ENCODE peak calls at places on chromosomes 7 and 10, in five cellular contexts. S, C, E, F and T are unnamed samples.

GRCh38 chr7:81297317-81297716 is 378.5 kb upstream of the SEMA3C start:
- DNase-seq in S (no peak), F (no peak), E (no peak), C (no peak), T (no peak)

GRCh38 chr7:26413007-26413691 is 121.5 kb downstream of the SNX10 start:
- DNase-seq in E (no peak), S (no peak), F (no peak), C (no peak), T (no peak)

GRCh38 chr10:73044378-73045285 is 52.0 kb downstream of the P4HA1 start:
- DNase-seq in E (no peak), S (no peak), F (no peak), C (no peak), T (no peak)

GRCh38 chr7:91940572-91941341 is at the start of gene AKAP9:
- DNase-seq in E (peak; percentile 97), C (peak; percentile 54), S (peak; percentile 63), F (peak; percentile 85), T (peak; percentile 92)

GRCh38 chr10:120953897-120954296 is 102.7 kb downstream of the WDR11 start:
- DNase-seq in E (no peak), C (no peak), S (no peak), F (no peak), T (no peak)

GRCh38 chr10:3766046-3766761 is 18.8 kb downstream of the KLF6 start:
- DNase-seq in E (peak; percentile 68), S (no peak), C (no peak), F (no peak), T (no peak)

GRCh38 chr10:128078136-128078969 is 47.9 kb downstream of the MKI67 start:
- DNase-seq in F (peak; percentile 75), E (peak; percentile 80), S (no peak), C (no peak), T (no peak)

GRCh38 chr7:95723583-95724180 is 48.7 kb upstream of the DYNC1I1 start:
- DNase-seq in S (no peak), C (no peak), E (no peak), F (peak; percentile 60), T (no peak)

GRCh38 chr10:68073631-68074403 is 1.3 kb downstream of the HERC4 start:
- DNase-seq in C (no peak), E (no peak), S (no peak), F (no peak), T (no peak)

GRCh38 chr10:71980181-71981023 is 16.2 kb downstream of the CHST3 start:
- DNase-seq in F (no peak), C (no peak), S (no peak), E (no peak), T (no peak)

GRCh38 chr10:132575320-132576201 is 38.0 kb downstream of the INPP5A start:
- DNase-seq in C (no peak), E (peak; percentile 79), S (no peak), F (no peak), T (no peak)

GRCh38 chr7:105877736-105878135 is 1.3 kb upstream of the ATXN7L1 start:
- DNase-seq in E (no peak), F (no peak), C (no peak), S (no peak), T (no peak)

DNA sequence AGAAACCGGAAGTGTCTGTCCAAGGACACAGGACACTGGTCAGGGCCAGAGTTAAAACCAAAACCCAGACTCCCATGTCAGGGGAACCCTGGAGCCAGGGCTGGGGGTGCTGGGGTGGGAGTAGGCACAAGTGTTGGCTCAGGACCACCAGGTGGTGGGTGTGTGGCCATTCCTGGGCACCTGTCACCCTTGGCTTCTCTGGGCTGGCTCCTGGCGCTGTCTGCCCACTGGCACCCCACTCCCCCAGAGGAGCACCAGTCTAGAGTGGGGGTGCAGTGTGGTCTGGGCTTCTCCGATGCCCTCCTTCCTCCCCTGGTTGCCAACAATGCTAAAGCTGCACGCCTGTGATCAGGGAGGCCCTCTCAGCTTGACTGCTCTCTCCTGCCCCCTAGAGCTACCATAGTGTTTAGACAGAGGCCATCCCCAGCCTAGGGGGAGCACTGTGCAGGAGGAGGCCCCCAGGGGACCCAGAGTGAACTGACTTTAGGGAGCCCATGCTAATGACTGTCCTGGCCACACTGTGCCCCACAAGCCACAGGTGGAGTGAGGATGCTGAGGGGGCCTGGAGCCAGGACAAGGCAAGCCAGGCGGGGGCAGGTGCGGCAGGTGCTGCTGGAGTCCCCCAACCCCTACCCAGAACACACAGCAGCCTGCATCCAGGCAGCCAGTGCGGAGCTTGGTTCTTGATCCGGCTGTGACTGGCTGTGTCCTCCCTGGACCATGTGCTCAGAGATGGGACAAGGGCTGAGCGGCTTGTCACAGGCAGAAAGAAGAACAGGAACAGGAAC is 11.0 kb downstream of the RASGEF1A start:
- DNase-seq in F (peak; percentile 74), E (peak; percentile 81), S (no peak), C (peak; percentile 12), T (peak; percentile 82)
- TF ChIP-seq CTCF in F (peak; percentile 63), E (no peak), S (no peak), C (peak; percentile 19), T (peak; percentile 43)

GRCh38 chr7:45985902-45986301 is 64.8 kb upstream of the IGFBP3 start:
- DNase-seq in F (no peak), S (no peak), C (no peak), E (no peak), T (no peak)

GRCh38 chr7:45982912-45983719 is 62.0 kb upstream of the IGFBP3 start:
- DNase-seq in E (no peak), C (no peak), F (no peak), S (no peak), T (no peak)

GRCh38 chr7:45986355-45987298 is 65.6 kb upstream of the IGFBP3 start:
- DNase-seq in E (no peak), S (no peak), F (no peak), C (no peak), T (peak; percentile 77)

GRCh38 chr7:45983720-45984032 is 62.6 kb upstream of the IGFBP3 start:
- DNase-seq in S (no peak), C (no peak), F (no peak), E (peak; percentile 72), T (no peak)

GRCh38 chr7:45984386-45985295 is 63.6 kb upstream of the IGFBP3 start:
- DNase-seq in E (no peak), S (no peak), C (no peak), F (no peak), T (no peak)
- TF ChIP-seq CTCF in E (no peak), S (no peak), C (no peak), F (no peak), T (peak; percentile 8)

DNA sequence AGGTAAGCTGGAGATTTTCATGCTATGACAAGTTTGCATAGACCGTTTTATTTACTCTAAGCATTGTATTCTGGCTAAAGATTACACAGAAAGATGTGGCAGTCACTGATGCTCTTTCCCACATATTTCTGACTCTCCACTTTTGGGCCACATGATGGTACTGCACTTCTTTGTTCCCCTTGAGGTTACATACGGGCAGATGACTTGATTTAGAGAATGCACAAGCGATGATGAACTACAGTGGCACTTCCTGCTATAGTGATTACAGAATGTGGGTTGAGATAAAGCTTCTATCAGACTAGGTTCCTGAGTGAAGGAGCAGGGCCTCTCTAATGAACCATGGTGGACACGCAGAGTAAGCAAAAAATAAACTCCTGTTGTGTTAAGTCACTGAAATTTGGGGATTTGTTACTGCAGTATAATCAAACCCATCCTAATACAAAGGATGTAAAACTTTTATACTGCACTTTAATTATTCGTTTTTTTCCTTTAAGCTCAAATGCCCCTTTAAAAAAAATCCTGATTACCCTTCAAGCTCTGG is 177.9 kb downstream of the TAX1BP1 start:
- DNase-seq in C (no peak), E (no peak), S (no peak), F (no peak), T (no peak)
- TF ChIP-seq CTCF in C (no peak), E (no peak), S (no peak), F (no peak), T (no peak)

DNA sequence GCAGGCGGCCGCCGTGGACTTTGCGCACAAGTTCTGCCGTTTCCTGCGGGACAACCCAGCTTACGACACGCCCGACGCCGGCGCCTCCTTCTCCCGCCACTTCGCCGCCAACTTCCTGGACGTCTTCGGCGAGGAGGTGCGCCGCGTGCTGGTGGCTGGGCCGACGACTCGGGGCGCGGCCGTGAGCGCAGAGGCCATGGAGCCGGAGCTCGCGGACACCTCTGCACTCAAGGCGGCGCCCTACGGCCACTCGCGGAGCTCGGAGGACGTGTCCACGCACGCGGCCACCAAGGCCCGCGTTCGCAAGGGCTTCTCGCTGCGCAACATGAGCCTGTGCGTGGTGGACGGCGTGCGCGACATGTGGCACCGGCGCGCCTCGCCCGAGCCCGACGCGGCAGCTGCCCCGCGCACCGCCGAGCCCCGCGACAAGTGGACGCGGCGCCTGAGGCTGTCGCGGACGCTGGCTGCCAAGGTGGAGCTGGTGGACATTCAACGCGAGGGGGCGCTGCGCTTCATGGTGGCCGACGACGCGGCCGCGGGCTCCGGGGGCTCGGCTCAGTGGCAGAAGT is 14.1 kb downstream of the SH2B2 start:
- DNase-seq in E (no peak), S (no peak), F (peak; percentile 89), C (no peak), T (no peak)
- TF ChIP-seq CTCF in E (no peak), S (no peak), F (peak; percentile 78), C (peak; percentile 62), T (no peak)

GRCh38 chr10:15829495-15829894 is 30.8 kb downstream of the MINDY3 start:
- DNase-seq in C (no peak), F (no peak), E (no peak), S (no peak), T (no peak)

GRCh38 chr10:15821046-15821683 is 39.1 kb downstream of the MINDY3 start:
- DNase-seq in E (no peak), C (no peak), S (no peak), F (no peak), T (no peak)

DNA sequence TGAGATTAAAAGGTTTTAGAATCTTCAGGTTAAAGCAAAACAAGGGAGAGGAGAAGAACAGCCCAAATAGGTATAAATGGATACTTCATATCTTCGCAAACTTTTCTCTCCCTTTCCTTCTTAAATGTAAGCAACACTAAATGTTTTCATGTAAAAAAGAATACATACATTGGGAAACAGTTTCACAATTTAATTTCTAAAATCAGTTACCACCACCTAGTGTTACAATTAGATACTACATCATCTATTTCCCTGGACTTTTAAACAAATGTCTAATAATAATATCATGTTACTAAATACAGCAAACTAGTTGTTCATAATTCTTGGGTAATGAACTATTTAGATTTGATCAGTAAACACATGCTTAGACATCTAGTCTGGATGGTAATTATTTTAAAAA is 35.8 kb downstream of the MINDY3 start:
- DNase-seq in C (no peak), S (no peak), F (no peak), E (no peak), T (no peak)
- TF ChIP-seq CTCF in C (peak; percentile 78), S (peak; percentile 70), F (no peak), E (no peak), T (peak; percentile 60)

DNA sequence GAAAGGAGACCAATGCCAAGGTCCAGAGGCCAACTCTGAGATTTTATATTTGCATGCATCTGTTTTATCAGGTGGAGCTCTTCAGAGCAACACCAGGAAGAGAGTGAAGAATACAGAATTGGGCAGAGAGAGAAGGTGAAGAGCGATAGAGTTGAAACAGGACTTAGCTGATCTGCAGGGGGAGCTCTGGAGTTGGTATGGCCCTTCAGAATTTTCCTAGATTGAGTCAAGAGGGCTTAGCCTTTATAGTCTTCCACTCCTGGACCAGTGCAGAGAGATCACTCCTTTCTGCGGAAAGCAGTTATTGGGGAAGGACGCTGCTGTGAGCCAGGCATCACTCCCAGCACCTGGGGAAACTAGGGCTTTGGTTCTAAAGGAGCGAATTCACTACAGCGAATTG is 105.0 kb upstream of the DGKB start:
- DNase-seq in S (no peak), E (no peak), C (no peak), F (peak; percentile 41), T (no peak)
- TF ChIP-seq CTCF in S (no peak), E (no peak), C (no peak), F (peak; percentile 21), T (peak; percentile 37)

GRCh38 chr7:123966936-123967335 is 41.9 kb downstream of the SPAM1 start:
- DNase-seq in F (no peak), C (no peak), S (no peak), E (no peak), T (no peak)
- TF ChIP-seq CTCF in F (no peak), C (no peak), S (no peak), E (no peak), T (no peak)